ENCODE peak calls at places on chromosomes 4 and X, in ten cellular contexts. N is omental fat pad; G is NCI-H345; E is HTR-8/SVneo; C is renal cortical epithelial cell; W is naive thymus-derived CD4-positive, alpha-beta T cell; M is AG08396; Y is activated CD4-positive, alpha-beta T cell treated with anti-CD3 and anti-CD28 coated beads, Interleukin-2, amount 50 U/mL, for 1 hour; X is heart left ventricle; P is heart right ventricle. V is an unnamed sample.

GRCh38 chrX:20269848-20270556 is 3.3 kb upstream of the RPS6KA3 start:
- DNase-seq in Y (no peak), W (no peak), E (no peak), P (no peak), C (no peak), M (no peak), X (no peak), G (no peak), N (no peak), V (no peak)

GRCh38 chrX:66914082-66914481 is 275.2 kb upstream of the EDA2R start:
- DNase-seq in X (no peak), P (no peak), C (peak; percentile 55), W (no peak), N (no peak), M (no peak), Y (no peak), G (no peak), E (no peak), V (no peak)

GRCh38 chr4:100933628-100934027 is 413.7 kb downstream of the PPP3CA start:
- DNase-seq in Y (no peak), E (no peak), X (no peak), M (peak; percentile 6), C (peak; percentile 6), W (no peak), N (no peak), G (no peak), P (no peak), V (no peak)

GRCh38 chr4:164906368-164906767 is 29.4 kb downstream of the APELA start:
- DNase-seq in E (no peak), N (no peak), Y (no peak), C (no peak), G (no peak), W (no peak), X (no peak), M (no peak), P (no peak), V (no peak)

GRCh38 chrX:24610540-24610939 is 36.6 kb downstream of the PCYT1B start:
- DNase-seq in Y (no peak), P (no peak), C (no peak), W (no peak), E (no peak), N (no peak), M (no peak), X (no peak), G (no peak), V (no peak)

GRCh38 chrX:153459976-153460375 is 10.4 kb downstream of the HAUS7 start:
- DNase-seq in E (peak; percentile 42), N (no peak), Y (no peak), C (peak; percentile 66), P (no peak), X (no peak), M (peak; percentile 70), W (no peak), G (no peak), V (no peak)

GRCh38 chr4:104756837-104757236 is 262.1 kb upstream of the CXXC4 start:
- DNase-seq in X (no peak), M (no peak), G (no peak), E (no peak), Y (no peak), N (no peak), W (no peak), P (no peak), C (no peak), V (no peak)

GRCh38 chr4:173405840-173406606 is 7.1 kb upstream of the SCRG1 start:
- DNase-seq in W (no peak), M (no peak), G (no peak), C (no peak), P (no peak), X (no peak), E (no peak), N (no peak), Y (no peak), V (no peak)

GRCh38 chrX:72348247-72348979 is 42.7 kb upstream of the CITED1 start:
- DNase-seq in N (no peak), C (no peak), E (no peak), Y (no peak), G (no peak), W (no peak), X (no peak), M (no peak), P (no peak), V (no peak)

GRCh38 chr4:147822128-147822527 is 90.2 kb downstream of the ARHGAP10 start:
- DNase-seq in N (peak; percentile 73), X (peak; percentile 67), C (peak; percentile 76), P (peak; percentile 63), Y (no peak), G (peak; percentile 4), W (no peak), M (no peak), E (no peak), V (no peak)

GRCh38 chrX:15874672-15875071 is 20.1 kb upstream of the AP1S2 start:
- DNase-seq in X (no peak), E (no peak), C (no peak), P (no peak), G (no peak), W (no peak), N (no peak), Y (no peak), M (no peak), V (no peak)

V was measured in vagina.